ENCODE peak calls at places on chromosomes 11 and 22, in four cellular contexts. One of them, this sample, is unnamed.
A peak's percentile ranks its signal among the peaks of the same experiment; 100 is the strongest.

GRCh38 chr11:83827940-83828554 is 541.9 kb upstream of the CCDC90B start:
- DNase-seq in thoracic aorta: no peak
- DNase-seq in left ventricle myocardium inferior: no peak
- DNase-seq in endothelial cell of umbilical vein: peak; percentile 43
- DNase-seq in this sample: no peak

GRCh38 chr11:134116210-134116609 is 47.3 kb downstream of the JAM3 start:
- DNase-seq in thoracic aorta: no peak
- DNase-seq in left ventricle myocardium inferior: no peak
- DNase-seq in endothelial cell of umbilical vein: no peak
- DNase-seq in this sample: no peak

GRCh38 chr11:31643831-31644230 is 134.3 kb downstream of the ELP4 start:
- DNase-seq in thoracic aorta: no peak
- DNase-seq in left ventricle myocardium inferior: no peak
- DNase-seq in endothelial cell of umbilical vein: peak; percentile 43
- DNase-seq in this sample: no peak

GRCh38 chr11:97009613-97010012 is 619.8 kb downstream of the JRKL start:
- DNase-seq in thoracic aorta: no peak
- DNase-seq in left ventricle myocardium inferior: no peak
- DNase-seq in endothelial cell of umbilical vein: no peak
- DNase-seq in this sample: no peak

GRCh38 chr11:62353841-62354240 is 16.6 kb downstream of the ASRGL1 start:
- DNase-seq in thoracic aorta: no peak
- DNase-seq in left ventricle myocardium inferior: no peak
- DNase-seq in endothelial cell of umbilical vein: no peak
- DNase-seq in this sample: no peak

GRCh38 chr11:110531056-110531756 is 101.5 kb downstream of the FDX1 start:
- DNase-seq in thoracic aorta: no peak
- DNase-seq in left ventricle myocardium inferior: no peak
- DNase-seq in endothelial cell of umbilical vein: no peak
- DNase-seq in this sample: no peak

GRCh38 chr11:95338430-95338991 is 107.5 kb upstream of the SESN3 start:
- DNase-seq in thoracic aorta: no peak
- DNase-seq in left ventricle myocardium inferior: peak; percentile 28
- DNase-seq in endothelial cell of umbilical vein: peak; percentile 62
- DNase-seq in this sample: peak; percentile 34

GRCh38 chr11:119722281-119722794 is 6.7 kb downstream of the NECTIN1 start:
- DNase-seq in thoracic aorta: no peak
- DNase-seq in left ventricle myocardium inferior: no peak
- DNase-seq in endothelial cell of umbilical vein: no peak
- DNase-seq in this sample: peak; percentile 79

GRCh38 chr11:44627911-44628729 is 62.7 kb downstream of the CD82 start:
- DNase-seq in thoracic aorta: no peak
- DNase-seq in left ventricle myocardium inferior: peak; percentile 82
- DNase-seq in endothelial cell of umbilical vein: peak; percentile 64
- DNase-seq in this sample: peak; percentile 61

GRCh38 chr11:1084561-1085439 is 10.1 kb downstream of the MUC2 start:
- DNase-seq in thoracic aorta: no peak
- DNase-seq in left ventricle myocardium inferior: peak; percentile 6
- DNase-seq in endothelial cell of umbilical vein: no peak
- DNase-seq in this sample: peak; percentile 31

GRCh38 chr22:41825376-41825775 is 7.5 kb upstream of the SREBF2 start:
- DNase-seq in thoracic aorta: no peak
- DNase-seq in left ventricle myocardium inferior: peak; percentile 27
- DNase-seq in endothelial cell of umbilical vein: peak; percentile 30
- DNase-seq in this sample: no peak

GRCh38 chr11:130218501-130218900 is 58.9 kb downstream of the ST14 start:
- DNase-seq in thoracic aorta: no peak
- DNase-seq in left ventricle myocardium inferior: no peak
- DNase-seq in endothelial cell of umbilical vein: no peak
- DNase-seq in this sample: no peak

GRCh38 chr22:22798232-22798616 is 89.4 kb upstream of the IGLL5 start:
- DNase-seq in thoracic aorta: no peak
- DNase-seq in left ventricle myocardium inferior: no peak
- DNase-seq in endothelial cell of umbilical vein: no peak
- DNase-seq in this sample: no peak

GRCh38 chr11:46183819-46184218 is 62.6 kb upstream of the PHF21A start:
- DNase-seq in thoracic aorta: no peak
- DNase-seq in left ventricle myocardium inferior: no peak
- DNase-seq in endothelial cell of umbilical vein: no peak
- DNase-seq in this sample: no peak

GRCh38 chr11:2307733-2308331 is 6.0 kb downstream of the TSPAN32 start:
- DNase-seq in thoracic aorta: no peak
- DNase-seq in left ventricle myocardium inferior: no peak
- DNase-seq in endothelial cell of umbilical vein: no peak
- DNase-seq in this sample: peak; percentile 47

GRCh38 chr11:68412593-68413475 is 47.7 kb upstream of the PPP6R3 start:
- DNase-seq in thoracic aorta: no peak
- DNase-seq in left ventricle myocardium inferior: peak; percentile 52
- DNase-seq in endothelial cell of umbilical vein: no peak
- DNase-seq in this sample: no peak

GRCh38 chr11:119120639-119121007 is 757 bp upstream of the HINFP start:
- DNase-seq in thoracic aorta: no peak
- DNase-seq in left ventricle myocardium inferior: no peak
- DNase-seq in endothelial cell of umbilical vein: no peak
- DNase-seq in this sample: no peak

GRCh38 chr11:64888406-64888757 is 10.0 kb upstream of the EHD1 start:
- DNase-seq in thoracic aorta: no peak
- DNase-seq in left ventricle myocardium inferior: no peak
- DNase-seq in endothelial cell of umbilical vein: no peak
- DNase-seq in this sample: no peak
- H3K4me3 ChIP-seq in thoracic aorta: peak overlapping the region; percentile 63
- H3K4me3 ChIP-seq in left ventricle myocardium inferior: peak overlapping the region; percentile 49
- H3K4me3 ChIP-seq in endothelial cell of umbilical vein: no peak overlapping the region
- H3K4me3 ChIP-seq in this sample: no peak overlapping the region

GRCh38 chr22:38569972-38570840 is at the start of gene DMC1:
- DNase-seq in thoracic aorta: peak; percentile 82
- DNase-seq in left ventricle myocardium inferior: peak; percentile 95
- DNase-seq in endothelial cell of umbilical vein: peak; percentile 69
- DNase-seq in this sample: peak; percentile 96

GRCh38 chr22:38570841-38571364 is 920 bp upstream of the DMC1 start:
- DNase-seq in thoracic aorta: no peak
- DNase-seq in left ventricle myocardium inferior: peak; percentile 26
- DNase-seq in endothelial cell of umbilical vein: no peak
- DNase-seq in this sample: peak; percentile 36

GRCh38 chr22:38567531-38568245 is 2.3 kb downstream of the DMC1 start:
- DNase-seq in thoracic aorta: no peak
- DNase-seq in left ventricle myocardium inferior: no peak
- DNase-seq in endothelial cell of umbilical vein: no peak
- DNase-seq in this sample: no peak

GRCh38 chr22:38566726-38567504 is 3.1 kb downstream of the DMC1 start:
- DNase-seq in thoracic aorta: no peak
- DNase-seq in left ventricle myocardium inferior: no peak
- DNase-seq in endothelial cell of umbilical vein: no peak
- DNase-seq in this sample: no peak

DNA sequence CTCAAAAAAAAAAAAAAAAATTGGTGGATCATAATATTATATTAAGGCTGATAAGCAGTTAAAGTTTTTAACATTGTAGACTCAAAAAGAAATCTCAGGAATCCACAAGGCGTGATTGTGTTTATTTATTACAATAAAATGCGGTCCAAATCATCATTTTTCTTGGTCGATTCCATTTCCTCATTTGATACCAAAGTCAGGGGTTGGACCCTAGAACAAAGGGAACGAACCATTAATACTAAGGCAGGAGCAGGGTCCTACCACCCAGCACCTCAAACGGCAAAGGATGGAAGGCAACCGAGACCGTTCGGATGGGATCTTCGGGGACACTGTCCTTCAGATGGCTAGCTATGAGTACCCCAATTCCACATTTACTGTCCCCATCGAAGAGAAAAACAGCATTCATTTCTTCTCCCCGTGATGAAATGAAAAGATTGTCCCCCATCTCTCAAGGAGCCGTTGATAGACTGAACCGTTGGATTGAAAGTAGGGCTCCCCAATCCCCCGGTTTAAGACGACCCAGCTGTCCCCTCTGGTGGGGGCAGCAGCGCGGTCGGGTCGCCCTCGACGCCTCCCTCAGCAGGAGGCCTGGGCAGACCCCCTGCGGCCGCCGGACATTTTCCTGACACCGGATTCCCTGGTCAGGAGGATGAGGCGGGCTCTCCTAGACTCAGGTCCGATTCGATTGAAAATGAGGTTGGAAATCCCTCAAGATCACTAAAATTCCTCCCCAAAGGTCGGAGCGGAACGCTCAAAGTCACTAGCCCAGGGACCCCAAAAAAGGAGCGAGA is 607 bp downstream of the DMC1 start:
- DNase-seq in thoracic aorta: no peak
- DNase-seq in left ventricle myocardium inferior: peak; percentile 16
- DNase-seq in endothelial cell of umbilical vein: no peak
- DNase-seq in this sample: peak; percentile 50
- TF ChIP-seq CTCF in thoracic aorta: no peak
- TF ChIP-seq CTCF in left ventricle myocardium inferior: no peak
- TF ChIP-seq CTCF in endothelial cell of umbilical vein: no peak
- TF ChIP-seq CTCF in this sample: no peak

GRCh38 chr22:45880732-45881523 is 96.0 kb downstream of the WNT7B start:
- DNase-seq in thoracic aorta: no peak
- DNase-seq in left ventricle myocardium inferior: no peak
- DNase-seq in endothelial cell of umbilical vein: no peak
- DNase-seq in this sample: no peak
- H3K9me3 ChIP-seq in thoracic aorta: no peaks in the 10 kb centered on the region
- H3K9me3 ChIP-seq in left ventricle myocardium inferior: no peaks in the 10 kb centered on the region
- H3K9me3 ChIP-seq in endothelial cell of umbilical vein: no peaks in the 10 kb centered on the region
- H3K9me3 ChIP-seq in this sample: no peaks in the 10 kb centered on the region

DNA sequence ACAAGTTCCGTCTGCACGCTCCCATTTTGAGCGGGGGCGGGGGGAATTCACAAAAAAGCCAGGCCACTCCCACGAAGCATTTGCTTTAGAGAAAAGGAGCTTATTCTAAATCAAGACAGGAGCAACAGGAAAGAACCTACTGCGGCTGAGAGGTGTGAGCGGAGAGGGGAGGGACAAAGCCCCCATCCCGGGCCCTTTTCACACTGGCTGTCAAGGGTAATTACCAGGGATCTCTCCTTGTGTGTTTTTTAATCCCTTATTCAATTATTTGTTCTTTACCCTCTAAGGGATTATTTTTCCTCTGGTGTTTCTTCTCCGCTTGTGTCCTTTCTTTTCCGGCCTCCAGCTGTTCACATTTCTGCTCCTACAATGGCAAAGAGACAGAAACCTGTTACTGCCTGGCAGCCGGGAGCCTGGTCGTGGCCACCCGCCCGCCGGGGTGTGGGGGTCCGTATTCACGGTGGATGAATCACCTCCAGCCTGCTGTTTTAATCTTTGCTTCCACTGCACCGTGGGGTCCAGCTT is 61.5 kb upstream of the FADD start:
- DNase-seq in thoracic aorta: no peak
- DNase-seq in left ventricle myocardium inferior: no peak
- DNase-seq in endothelial cell of umbilical vein: no peak
- DNase-seq in this sample: no peak
- H3K4me3 ChIP-seq in thoracic aorta: peak overlapping the region; percentile 26
- H3K4me3 ChIP-seq in left ventricle myocardium inferior: peak overlapping the region; percentile 22
- H3K4me3 ChIP-seq in endothelial cell of umbilical vein: no peak overlapping the region
- H3K4me3 ChIP-seq in this sample: no peak overlapping the region

GRCh38 chr11:86593833-86594232 is 78.6 kb downstream of the ME3 start:
- DNase-seq in thoracic aorta: no peak
- DNase-seq in left ventricle myocardium inferior: no peak
- DNase-seq in endothelial cell of umbilical vein: peak; percentile 56
- DNase-seq in this sample: no peak
- TF ChIP-seq CTCF in thoracic aorta: no peak
- TF ChIP-seq CTCF in left ventricle myocardium inferior: no peak
- TF ChIP-seq CTCF in endothelial cell of umbilical vein: no peak
- TF ChIP-seq CTCF in this sample: no peak

GRCh38 chr11:58805065-58805464 is 39.4 kb downstream of the GLYATL2 start:
- DNase-seq in thoracic aorta: no peak
- DNase-seq in left ventricle myocardium inferior: no peak
- DNase-seq in endothelial cell of umbilical vein: no peak
- DNase-seq in this sample: no peak

GRCh38 chr11:58811499-58811898 is 33.0 kb downstream of the GLYATL2 start:
- DNase-seq in thoracic aorta: no peak
- DNase-seq in left ventricle myocardium inferior: no peak
- DNase-seq in endothelial cell of umbilical vein: no peak
- DNase-seq in this sample: no peak

GRCh38 chr11:58801974-58802545 is 42.4 kb downstream of the GLYATL2 start:
- DNase-seq in thoracic aorta: no peak
- DNase-seq in left ventricle myocardium inferior: no peak
- DNase-seq in endothelial cell of umbilical vein: no peak
- DNase-seq in this sample: no peak

GRCh38 chr11:58807358-58807757 is 37.1 kb downstream of the GLYATL2 start:
- DNase-seq in thoracic aorta: no peak
- DNase-seq in left ventricle myocardium inferior: no peak
- DNase-seq in endothelial cell of umbilical vein: no peak
- DNase-seq in this sample: no peak
- H3K9me3 ChIP-seq in thoracic aorta: no peaks in the 10 kb centered on the region
- H3K9me3 ChIP-seq in left ventricle myocardium inferior: peaks cover 10% of the 10 kb centered on the region
- H3K9me3 ChIP-seq in endothelial cell of umbilical vein: no peaks in the 10 kb centered on the region
- H3K9me3 ChIP-seq in this sample: no peaks in the 10 kb centered on the region

GRCh38 chr22:19289475-19290161 is 1.9 kb downstream of the CLTCL1 start:
- DNase-seq in thoracic aorta: no peak
- DNase-seq in left ventricle myocardium inferior: no peak
- DNase-seq in endothelial cell of umbilical vein: no peak
- DNase-seq in this sample: peak; percentile 11

GRCh38 chr22:19291580-19292261 is at the start of gene CLTCL1:
- DNase-seq in thoracic aorta: no peak
- DNase-seq in left ventricle myocardium inferior: peak; percentile 88
- DNase-seq in endothelial cell of umbilical vein: peak; percentile 70
- DNase-seq in this sample: peak; percentile 87

GRCh38 chr22:19291218-19291579 is 320 bp downstream of the CLTCL1 start:
- DNase-seq in thoracic aorta: no peak
- DNase-seq in left ventricle myocardium inferior: peak; percentile 47
- DNase-seq in endothelial cell of umbilical vein: no peak
- DNase-seq in this sample: peak; percentile 66

GRCh38 chr22:19290400-19291217 is 910 bp downstream of the CLTCL1 start:
- DNase-seq in thoracic aorta: no peak
- DNase-seq in left ventricle myocardium inferior: no peak
- DNase-seq in endothelial cell of umbilical vein: no peak
- DNase-seq in this sample: peak; percentile 54

GRCh38 chr22:19292262-19293230 is 1.0 kb upstream of the CLTCL1 start:
- DNase-seq in thoracic aorta: no peak
- DNase-seq in left ventricle myocardium inferior: peak; percentile 15
- DNase-seq in endothelial cell of umbilical vein: no peak
- DNase-seq in this sample: peak; percentile 55
- H3K4me3 ChIP-seq in thoracic aorta: peak overlapping the region; percentile 97
- H3K4me3 ChIP-seq in left ventricle myocardium inferior: peak overlapping the region; percentile 96
- H3K4me3 ChIP-seq in endothelial cell of umbilical vein: peak overlapping the region; percentile 4
- H3K4me3 ChIP-seq in this sample: peak overlapping the region; percentile 42

GRCh38 chr22:24540470-24540869 is 14.5 kb downstream of the GUCD1 start:
- DNase-seq in thoracic aorta: no peak
- DNase-seq in left ventricle myocardium inferior: no peak
- DNase-seq in endothelial cell of umbilical vein: no peak
- DNase-seq in this sample: no peak
- TF ChIP-seq CTCF in thoracic aorta: no peak
- TF ChIP-seq CTCF in left ventricle myocardium inferior: no peak
- TF ChIP-seq CTCF in endothelial cell of umbilical vein: no peak
- TF ChIP-seq CTCF in this sample: no peak

DNA sequence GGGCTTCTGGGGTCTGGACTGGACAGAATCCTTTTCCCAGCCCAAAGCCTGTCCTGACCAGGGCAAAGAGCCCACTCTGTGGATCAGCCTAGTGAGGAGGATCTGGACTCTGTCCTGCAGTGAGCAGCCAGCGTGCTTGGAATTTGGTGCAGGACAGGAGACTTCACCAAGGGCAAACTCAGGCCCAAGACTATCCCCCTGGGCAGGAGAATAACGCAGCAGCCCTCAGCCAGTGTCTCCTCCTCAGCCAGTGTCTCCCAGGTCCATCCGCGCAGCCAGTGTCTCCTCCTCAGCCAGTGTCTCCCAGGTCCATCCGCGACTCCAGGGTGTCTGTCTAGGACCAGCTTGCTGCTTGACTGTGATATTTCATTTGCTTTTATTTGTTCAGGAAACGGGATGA is 1334.0 kb downstream of the TBC1D22A start:
- DNase-seq in thoracic aorta: no peak
- DNase-seq in left ventricle myocardium inferior: no peak
- DNase-seq in endothelial cell of umbilical vein: no peak
- DNase-seq in this sample: no peak
- H3K9me3 ChIP-seq in thoracic aorta: no peaks in the 10 kb centered on the region
- H3K9me3 ChIP-seq in left ventricle myocardium inferior: no peaks in the 10 kb centered on the region
- H3K9me3 ChIP-seq in endothelial cell of umbilical vein: peaks cover 2% of the 10 kb centered on the region
- H3K9me3 ChIP-seq in this sample: no peaks in the 10 kb centered on the region

This sample was measured in mucosa of descending colon.